ENCODE peak calls at places on chromosomes 5 and 9, in nine cellular contexts. U is ascending aorta, Y is astrocyte, G is SK-N-SH, J is uterus, V is GM23248, Q is right lobe of liver, A is cardiac muscle cell, K is psoas muscle. R is an unnamed sample. For H3K4me1 and H3K27me3, the result is how much of the 10 kb centered on the place peaks cover.

GRCh38 chr9:79080536-79080935 is 491.2 kb upstream of the TLE4 start:
- DNase-seq in U (no peak), V (no peak), Q (no peak), A (no peak), K (no peak), Y (peak), G (no peak), J (no peak), R (peak)

GRCh38 chr5:148973455-148973854 is 89.4 kb downstream of the SH3TC2 start:
- DNase-seq in V (peak), U (no peak), Y (no peak), A (peak), Q (no peak), G (no peak), J (no peak), K (no peak), R (no peak)

GRCh38 chr9:131259916-131260597 is 16.3 kb downstream of the FAM78A start:
- DNase-seq in U (no peak), Q (no peak), Y (no peak), J (no peak), K (no peak), A (no peak), G (no peak), V (no peak), R (no peak)

GRCh38 chr9:99471033-99471432 is 249.0 kb downstream of the SEC61B start:
- DNase-seq in U (no peak), K (no peak), A (no peak), J (no peak), Q (no peak), G (no peak), Y (no peak), V (no peak), R (no peak)

GRCh38 chr9:14321517-14322125 is 7.7 kb upstream of the NFIB start:
- DNase-seq in V (peak), G (no peak), J (no peak), Y (peak), K (no peak), U (no peak), Q (no peak), A (peak), R (no peak)

GRCh38 chr5:71533142-71533541 is 54.0 kb upstream of the MCCC2 start:
- DNase-seq in V (peak), K (no peak), U (no peak), G (no peak), J (no peak), Y (no peak), A (peak), Q (no peak), R (no peak)

GRCh38 chr9:33378121-33378795 is 24.1 kb downstream of the AQP7 start:
- DNase-seq in V (no peak), Y (no peak), Q (no peak), A (no peak), K (peak), U (no peak), G (no peak), J (no peak), R (no peak)

GRCh38 chr5:19608434-19608833 is 379.6 kb downstream of the CDH18 start:
- DNase-seq in A (peak), G (peak), U (no peak), Q (no peak), Y (peak), V (no peak), J (no peak), K (no peak), R (no peak)

GRCh38 chr5:173488144-173488543 is 128.3 kb downstream of the BOD1 start:
- DNase-seq in Y (no peak), K (no peak), U (no peak), Q (no peak), J (no peak), G (no peak), V (no peak), A (no peak), R (no peak)

GRCh38 chr9:134136117-134136996 is 475 bp downstream of the WDR5 start:
- DNase-seq in K (peak), Q (no peak), G (no peak), U (no peak), V (peak), Y (no peak), A (peak), J (peak), R (peak)

GRCh38 chr5:149799119-149799623 is 69.1 kb downstream of the PPARGC1B start:
- DNase-seq in G (peak), Q (peak), V (peak), K (peak), Y (peak), J (peak), A (peak), U (no peak), R (peak)

DNA sequence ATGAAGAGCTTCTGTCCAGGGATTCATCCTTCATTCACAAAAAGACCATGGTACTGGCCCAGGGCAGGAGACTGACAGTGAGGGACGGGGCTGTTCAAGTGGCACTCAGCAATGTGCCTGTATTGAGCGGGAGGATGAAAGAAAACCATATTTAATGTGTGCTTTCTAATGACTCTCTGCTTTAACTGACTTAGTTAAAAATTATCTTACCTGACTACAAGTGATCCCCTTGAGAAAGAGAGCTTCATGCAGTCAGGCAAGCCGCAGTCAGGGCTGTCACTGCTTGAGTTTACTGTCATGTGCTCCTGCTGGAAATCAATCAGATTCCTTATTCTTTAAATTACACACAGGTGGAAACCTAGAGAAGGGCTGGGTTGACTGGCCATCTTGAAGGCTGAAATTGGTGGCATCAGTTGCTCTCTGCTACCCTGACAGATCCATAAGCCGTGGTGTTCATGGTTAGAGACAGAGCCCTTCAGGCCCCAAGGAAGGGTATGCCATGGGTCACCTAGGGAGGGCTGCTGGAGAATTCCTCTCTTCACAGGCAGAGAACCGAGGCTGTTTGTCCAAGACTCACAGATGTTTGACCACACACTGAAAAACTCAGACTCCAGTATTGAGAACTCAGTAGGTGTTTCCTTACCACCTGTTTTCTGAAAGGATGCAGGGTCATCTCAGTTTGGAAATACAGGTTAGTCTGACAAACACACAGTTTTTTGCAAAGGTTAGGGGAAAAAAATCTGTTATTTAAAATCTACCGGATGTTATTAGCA is 70.9 kb downstream of the TRIO start:
- DNase-seq in A (no peak), Y (no peak), G (no peak), V (no peak), Q (no peak), J (no peak), K (no peak), U (no peak), R (no peak)
- H3K4me1 ChIP-seq in A (under half), Y (half or more), G (under half), V (half or more), Q (half or more), J (under half), K (half or more), U (under half), R (under half)

DNA sequence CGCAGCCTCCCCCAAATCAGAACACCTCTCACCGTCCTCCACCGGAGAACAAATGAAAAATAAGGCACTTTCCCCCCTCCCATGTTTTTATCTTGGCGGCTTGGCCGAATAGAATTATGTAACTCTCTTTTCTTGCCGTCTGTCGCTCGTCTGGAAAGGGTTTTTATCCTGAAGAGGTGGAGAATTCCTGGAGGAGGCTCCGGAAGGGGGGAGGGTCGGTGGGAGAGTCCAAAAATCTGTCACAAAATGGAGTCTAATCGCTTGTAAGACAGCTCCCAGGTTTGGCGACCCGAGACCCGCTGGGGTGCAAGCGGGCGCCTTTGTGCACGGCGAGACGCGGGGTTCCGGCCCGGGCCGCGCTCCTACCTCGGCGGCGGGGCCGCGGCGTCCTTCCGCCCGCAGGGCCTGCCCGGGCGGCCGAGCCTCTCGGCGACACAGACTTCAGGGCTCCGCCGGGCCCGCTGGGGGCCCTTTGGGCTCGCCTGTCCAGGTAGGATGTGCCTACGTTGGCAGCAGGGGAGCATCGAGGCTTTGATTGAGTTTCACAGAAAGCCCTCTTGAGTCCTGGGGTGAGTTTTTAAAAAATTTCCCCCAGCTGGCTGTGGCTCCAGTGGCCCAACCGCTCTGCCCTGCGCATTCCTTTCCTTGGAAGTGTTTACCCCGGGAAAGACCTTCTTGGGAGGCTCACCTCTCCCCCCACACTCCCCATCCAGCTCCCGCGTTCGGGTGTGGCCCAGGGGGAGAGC is 5.0 kb downstream of the LMX1B start:
- DNase-seq in A (no peak), Y (no peak), K (peak), G (peak), Q (no peak), J (no peak), V (no peak), U (no peak), R (no peak)
- H3K27me3 ChIP-seq in A (half or more), Y (half or more), K (under half), G (half or more), Q (under half), J (half or more), V (under half), U (under half), R (under half)

GRCh38 chr9:135192686-135193085 is 105.2 kb downstream of the OLFM1 start:
- DNase-seq in A (no peak), U (no peak), V (no peak), Y (no peak), J (no peak), K (no peak), G (no peak), Q (no peak), R (no peak)
- H3K4me1 ChIP-seq in A (under half), U (under half), V (under half), Y (under half), J (under half), K (under half), G (under half), Q (under half), R (under half)

GRCh38 chr5:1883120-1883924 is 597 bp upstream of the IRX4 start:
- DNase-seq in V (peak), K (peak), A (no peak), J (no peak), Q (no peak), Y (no peak), G (peak), U (no peak), R (no peak)
- H3K27me3 ChIP-seq in V (half or more), K (under half), A (half or more), J (half or more), Q (under half), Y (half or more), G (half or more), U (under half), R (under half)

DNA sequence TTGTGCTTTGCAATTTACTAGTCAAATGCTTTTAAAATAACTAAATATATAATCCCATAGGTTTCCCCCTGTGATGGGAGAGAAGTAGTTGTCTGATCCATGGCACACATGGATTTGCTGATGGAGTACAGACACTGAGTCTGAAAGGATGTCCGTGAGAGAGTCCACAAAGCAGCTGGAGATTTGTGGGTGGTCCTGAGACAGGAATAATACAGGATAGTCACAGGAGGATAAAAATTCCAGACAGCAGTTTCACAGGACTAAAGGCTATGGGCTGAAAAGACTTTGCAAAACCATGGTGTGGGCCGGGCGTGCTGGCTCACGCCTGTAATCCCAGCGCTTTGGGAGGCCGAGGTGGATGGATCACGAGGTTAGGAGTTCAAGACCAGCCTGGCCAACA is 58.7 kb upstream of the ZFR start:
- DNase-seq in G (no peak), V (no peak), Q (no peak), A (no peak), J (no peak), K (no peak), U (no peak), Y (no peak), R (peak)
- H3K4me1 ChIP-seq in G (under half), V (under half), Q (under half), A (under half), J (under half), K (under half), U (under half), Y (under half), R (under half)

DNA sequence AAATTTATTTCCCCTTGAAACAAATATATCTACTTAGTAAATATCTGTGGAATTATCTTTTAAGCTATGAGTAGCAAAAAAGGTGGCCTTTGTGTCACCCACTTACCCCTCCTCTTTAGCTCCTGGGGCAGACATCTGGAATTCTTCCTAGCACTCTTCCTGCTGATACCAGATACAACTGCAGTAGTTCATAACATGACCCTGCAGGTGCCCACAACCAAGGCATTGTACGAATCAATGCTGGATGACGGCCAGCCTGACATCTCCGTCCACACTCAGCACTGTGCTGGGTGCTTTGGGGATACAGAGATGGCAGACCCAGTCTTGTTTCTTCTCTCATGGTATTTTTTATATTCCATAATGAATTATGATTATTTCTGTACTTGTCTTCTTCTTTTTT is 152.3 kb downstream of the GOLPH3 start:
- DNase-seq in Y (no peak), A (no peak), K (no peak), J (no peak), G (peak), V (no peak), Q (no peak), U (no peak), R (no peak)
- H3K27me3 ChIP-seq in Y (under half), A (under half), K (under half), J (under half), G (under half), V (under half), Q (under half), U (under half), R (under half)

DNA sequence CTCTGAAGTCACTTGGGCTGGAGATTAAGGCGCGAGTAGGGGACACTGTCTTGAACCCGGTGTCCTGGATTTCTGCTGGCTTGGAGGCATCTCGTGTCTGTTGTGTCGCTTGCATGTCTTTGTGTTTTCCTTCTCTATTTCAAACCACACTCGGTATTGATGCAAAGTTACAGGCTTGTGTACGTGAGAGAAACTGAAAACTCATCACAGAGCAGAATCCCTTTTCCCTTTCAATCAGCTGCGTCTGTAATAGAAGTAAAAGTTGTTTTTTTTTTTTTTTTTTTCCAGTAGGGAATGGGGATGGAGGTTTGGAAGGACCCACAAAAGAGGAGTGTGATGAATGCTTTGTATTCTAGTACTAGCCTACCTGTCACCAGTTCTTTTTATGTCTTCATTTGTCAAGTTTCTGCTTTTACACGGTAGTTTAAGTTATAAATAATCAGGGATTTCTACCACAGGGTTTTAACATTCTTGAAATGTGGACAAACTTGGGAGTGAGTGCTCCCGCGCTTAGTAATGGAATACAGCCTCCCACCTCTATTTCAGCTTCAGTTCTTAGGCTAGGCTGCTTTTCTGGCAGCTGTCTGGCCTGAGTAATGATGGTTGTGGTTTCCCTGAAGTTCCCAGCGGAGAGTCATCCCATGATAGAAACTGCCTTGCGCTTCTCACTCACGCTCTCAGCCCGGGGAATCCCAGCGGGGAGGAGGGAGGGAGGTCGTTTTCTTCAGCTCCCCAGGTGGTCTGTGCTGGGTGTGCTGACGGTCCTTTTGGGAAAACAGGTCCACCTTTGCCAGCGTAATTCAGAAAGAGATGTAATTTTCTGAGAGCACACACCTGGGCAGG is 789 bp downstream of the TJP2 start:
- DNase-seq in G (peak), U (peak), Q (peak), V (peak), Y (peak), K (peak), A (peak), J (peak), R (peak)
- H3K4me1 ChIP-seq in G (under half), U (under half), Q (half or more), V (under half), Y (under half), K (under half), A (under half), J (under half), R (under half)

GRCh38 chr5:31655491-31655890 is 16.6 kb downstream of the PDZD2 start:
- DNase-seq in K (no peak), A (no peak), U (no peak), V (no peak), Q (no peak), J (no peak), Y (no peak), G (no peak), R (no peak)

GRCh38 chr5:31651241-31651640 is 12.3 kb downstream of the PDZD2 start:
- DNase-seq in Q (no peak), Y (no peak), V (no peak), U (no peak), K (no peak), J (no peak), G (no peak), A (no peak), R (no peak)

GRCh38 chr5:31657315-31657714 is 18.4 kb downstream of the PDZD2 start:
- DNase-seq in G (no peak), A (no peak), Q (no peak), U (no peak), J (no peak), K (no peak), V (no peak), Y (no peak), R (no peak)

GRCh38 chr5:31661257-31661656 is 22.3 kb downstream of the PDZD2 start:
- DNase-seq in V (no peak), Y (no peak), J (no peak), A (no peak), G (no peak), Q (no peak), K (no peak), U (no peak), R (no peak)

DNA sequence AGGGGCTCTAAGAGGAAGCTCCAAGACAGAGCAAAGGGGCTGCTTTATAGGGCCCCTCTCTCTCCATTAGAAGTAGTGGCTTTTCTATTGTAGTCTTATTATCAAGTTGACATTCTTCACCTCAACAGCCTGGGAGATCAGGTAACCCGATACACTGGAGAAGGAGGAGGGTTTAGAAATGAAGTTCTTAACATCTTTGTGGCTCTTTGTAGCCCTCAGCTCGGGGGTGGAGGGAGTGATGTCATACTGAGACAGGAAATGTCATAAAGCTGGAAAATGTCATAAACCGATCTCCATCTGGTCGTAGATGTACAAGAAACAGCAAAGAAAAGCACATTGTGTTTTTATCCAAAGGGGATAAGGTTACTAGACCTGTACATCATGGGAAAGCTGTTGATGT is 17.9 kb downstream of the PDZD2 start:
- DNase-seq in J (no peak), G (no peak), U (no peak), K (no peak), A (no peak), V (no peak), Y (no peak), Q (no peak), R (no peak)
- H3K27me3 ChIP-seq in J (under half), G (under half), U (under half), K (under half), A (under half), V (under half), Y (under half), Q (under half), R (under half)

GRCh38 chr9:112868461-112868860 is 22.2 kb downstream of the SLC46A2 start:
- DNase-seq in Y (no peak), U (no peak), A (no peak), K (no peak), V (no peak), J (no peak), Q (no peak), G (no peak), R (no peak)
- H3K4me1 ChIP-seq in Y (under half), U (under half), A (under half), K (under half), V (under half), J (under half), Q (under half), G (under half), R (under half)

R was measured in SJCRH30.